ENCODE peak calls at places on chromosomes 13 and 19, in nine cellular contexts. H is caudate nucleus; K is NCI-H460; B is activated CD4-positive, alpha-beta T cell treated with anti-CD3 and anti-CD28 coated beads, Interleukin-2, amount 50 U/mL, for 24 hours; L is Kasumi-1; R is NCI-H2081; V is activated T-helper 1 cell treated with anti-CD3 and anti-CD28 coated beads, Interleukin-2, amount 50 U/mL, for 16 hours; F is amygdala; Q is PC-9. G is an unnamed sample.

GRCh38 chr13:43229506-43229905 is 206.1 kb downstream of the DNAJC15 start:
- DNase-seq in F (no peak), K (no peak), Q (no peak), B (no peak), L (no peak), R (no peak), V (no peak), H (no peak), G (no peak)

GRCh38 chr19:8445488-8446001 is 770 bp downstream of the HNRNPM start:
- DNase-seq in H (peak), K (no peak), V (peak), Q (peak), F (peak), R (peak), B (peak), L (peak), G (no peak)

GRCh38 chr13:113742000-113742441 is 17.0 kb upstream of the TMEM255B start:
- DNase-seq in Q (peak), K (peak), H (no peak), B (no peak), V (no peak), R (no peak), F (no peak), L (peak), G (peak)

GRCh38 chr19:17847538-17848366 is at the start of gene JAK3:
- DNase-seq in L (peak), V (peak), R (no peak), H (peak), F (peak), Q (no peak), K (no peak), B (peak), G (no peak)

GRCh38 chr19:53136432-53136831 is 3.7 kb upstream of the ZNF415 start:
- DNase-seq in R (no peak), Q (no peak), V (no peak), F (no peak), H (no peak), B (no peak), L (no peak), K (no peak), G (no peak)

GRCh38 chr19:57302020-57302465 is 18.2 kb upstream of the ZNF543 start:
- DNase-seq in Q (peak), L (no peak), F (no peak), V (no peak), K (peak), B (no peak), R (no peak), H (no peak), G (no peak)

GRCh38 chr19:34347561-34348165 is 17.3 kb upstream of the GPI start:
- DNase-seq in K (no peak), H (no peak), Q (no peak), R (no peak), V (no peak), B (no peak), F (no peak), L (no peak), G (no peak)

GRCh38 chr13:76425930-76426329 is 460.3 kb downstream of the KCTD12 start:
- DNase-seq in V (no peak), K (no peak), L (no peak), Q (no peak), R (no peak), H (no peak), F (no peak), B (no peak), G (no peak)

GRCh38 chr13:38830442-38831045 is 143.7 kb downstream of the FREM2 start:
- DNase-seq in L (no peak), Q (no peak), F (no peak), V (no peak), H (no peak), B (no peak), K (no peak), R (no peak), G (no peak)

GRCh38 chr19:50500060-50500752 is 10.8 kb downstream of the JOSD2 start:
- DNase-seq in L (no peak), Q (no peak), B (no peak), H (peak), F (no peak), K (no peak), V (no peak), R (peak), G (peak)

GRCh38 chr19:2145831-2146241 is 5.5 kb downstream of the AP3D1 start:
- DNase-seq in B (no peak), R (no peak), V (no peak), Q (no peak), F (no peak), K (no peak), L (no peak), H (no peak), G (no peak)

GRCh38 chr19:43639507-43640423 is at the start of gene CADM4:
- DNase-seq in K (no peak), H (peak), V (peak), L (no peak), B (peak), R (peak), F (peak), Q (peak), G (peak)

GRCh38 chr19:16601378-16602052 is 26.5 kb downstream of the MED26 start:
- DNase-seq in L (no peak), Q (no peak), H (no peak), V (no peak), F (no peak), B (no peak), R (no peak), K (no peak), G (no peak)

GRCh38 chr19:3672993-3673392 is 27.3 kb downstream of the PIP5K1C start:
- DNase-seq in H (no peak), B (no peak), F (no peak), K (no peak), L (peak), V (no peak), Q (no peak), R (no peak), G (no peak)

GRCh38 chr13:50421457-50422130 is 406.4 kb downstream of the KCNRG start:
- DNase-seq in L (no peak), V (no peak), F (no peak), K (no peak), B (no peak), R (peak), Q (no peak), H (no peak), G (no peak)

GRCh38 chr19:18850560-18851375 is 19.0 kb downstream of the UPF1 start:
- DNase-seq in V (no peak), K (no peak), L (no peak), B (no peak), R (no peak), F (no peak), H (no peak), Q (no peak), G (no peak)

GRCh38 chr13:25214371-25215252 is 42.5 kb upstream of the AMER2 start:
- DNase-seq in F (no peak), Q (no peak), K (no peak), H (no peak), R (no peak), B (no peak), V (no peak), L (no peak), G (no peak)

GRCh38 chr13:99018418-99019180 is 40.7 kb upstream of the DOCK9 start:
- DNase-seq in L (no peak), Q (no peak), K (no peak), R (no peak), H (no peak), V (no peak), F (no peak), B (no peak), G (no peak)

GRCh38 chr19:18931316-18932162 is 9.5 kb downstream of the HOMER3 start:
- DNase-seq in K (no peak), B (no peak), F (no peak), R (no peak), H (no peak), V (no peak), L (no peak), Q (no peak), G (no peak)

GRCh38 chr13:77810430-77810829 is 108.2 kb downstream of the EDNRB start:
- DNase-seq in V (no peak), R (no peak), B (no peak), Q (no peak), L (peak), K (peak), F (no peak), H (no peak), G (no peak)

GRCh38 chr19:48872884-48873475 is 759 bp downstream of the PPP1R15A start:
- DNase-seq in Q (peak), R (peak), B (no peak), L (peak), F (peak), K (peak), H (peak), V (peak), G (no peak)

GRCh38 chr19:15412832-15413231 is 6.0 kb downstream of the AKAP8L start:
- DNase-seq in H (no peak), V (no peak), R (no peak), Q (no peak), L (no peak), K (no peak), F (no peak), B (no peak), G (no peak)

GRCh38 chr13:110874508-110874960 is 40.3 kb downstream of the ANKRD10 start:
- DNase-seq in B (no peak), V (peak), H (peak), F (peak), Q (peak), K (peak), R (peak), L (peak), G (no peak)

GRCh38 chr19:12052571-12053169 is at the start of gene ZNF878:
- DNase-seq in R (peak), H (peak), L (peak), B (peak), K (no peak), F (peak), Q (peak), V (no peak), G (peak)

GRCh38 chr13:73220966-73221720 is 162.3 kb downstream of the KLF5 start:
- DNase-seq in Q (no peak), R (no peak), V (no peak), K (no peak), F (no peak), H (no peak), B (no peak), L (peak), G (no peak)

GRCh38 chr13:111281751-111282311 is 38.6 kb upstream of the TEX29 start:
- DNase-seq in H (no peak), B (no peak), R (peak), F (no peak), K (no peak), L (peak), Q (no peak), V (no peak), G (no peak)

GRCh38 chr19:38090561-38090960 is 133.5 kb downstream of the DPF1 start:
- DNase-seq in Q (no peak), B (no peak), K (no peak), H (peak), R (no peak), F (peak), L (no peak), V (no peak), G (no peak)

GRCh38 chr13:112711528-112712265 is 21.9 kb downstream of the ATP11A start:
- DNase-seq in B (no peak), H (peak), F (peak), L (peak), K (peak), R (peak), V (no peak), Q (peak), G (no peak)

GRCh38 chr19:38045554-38046253 is 138.7 kb downstream of the SIPA1L3 start:
- DNase-seq in H (no peak), Q (no peak), B (no peak), K (no peak), L (no peak), V (no peak), R (no peak), F (no peak), G (no peak)

GRCh38 chr19:50204811-50205675 is 1.6 kb downstream of the MYH14 start:
- DNase-seq in V (no peak), R (no peak), L (no peak), H (peak), K (no peak), F (peak), B (no peak), Q (peak), G (no peak)

GRCh38 chr19:3765121-3765520 is 2.6 kb downstream of the MRPL54 start:
- DNase-seq in Q (no peak), K (no peak), V (no peak), B (no peak), F (no peak), H (no peak), R (no peak), L (no peak), G (no peak)

GRCh38 chr13:96984061-96984508 is 10.2 kb downstream of the OXGR1 start:
- DNase-seq in Q (peak), K (no peak), V (no peak), B (no peak), R (no peak), H (no peak), F (no peak), L (peak), G (no peak)

GRCh38 chr13:32045537-32045936 is 14.0 kb downstream of the FRY start:
- DNase-seq in H (no peak), F (no peak), K (no peak), Q (no peak), R (no peak), V (no peak), B (no peak), L (no peak), G (no peak)

GRCh38 chr13:94967183-94968039 is 255.1 kb upstream of the SOX21 start:
- DNase-seq in R (no peak), H (no peak), Q (no peak), B (no peak), V (no peak), L (peak), F (no peak), K (no peak), G (no peak)